ENCODE peak calls at places on chromosomes 5 and 9, in six cellular contexts. P, Q, A, D, W and J are unnamed samples.

GRCh38 chr5:52269853-52270252 is 517.9 kb upstream of the ITGA1 start:
- DNase-seq in P (no peak), Q (no peak), A (no peak), D (no peak), W (no peak), J (no peak)

GRCh38 chr5:164184158-164184557 is 678.7 kb downstream of the MAT2B start:
- DNase-seq in P (no peak), Q (no peak), A (no peak), D (no peak), W (no peak), J (no peak)

GRCh38 chr5:55568629-55569512 is 34.1 kb upstream of the PLPP1 start:
- DNase-seq in P (peak), Q (no peak), A (no peak), D (no peak), W (no peak), J (peak)

GRCh38 chr9:99516657-99517049 is 294.6 kb downstream of the SEC61B start:
- DNase-seq in P (no peak), Q (no peak), A (no peak), D (no peak), W (no peak), J (no peak)

GRCh38 chr5:6552612-6553011 is 80.2 kb downstream of the NSUN2 start:
- DNase-seq in P (no peak), Q (no peak), A (no peak), D (no peak), W (no peak), J (no peak)

GRCh38 chr9:134929560-134930158 is 11.9 kb upstream of the FCN1 start:
- DNase-seq in P (no peak), Q (no peak), A (no peak), D (no peak), W (no peak), J (no peak)

GRCh38 chr9:37187713-37188439 is 67.5 kb downstream of the ZCCHC7 start:
- DNase-seq in P (no peak), Q (no peak), A (no peak), D (no peak), W (no peak), J (peak)

GRCh38 chr5:34660444-34660843 is 4.3 kb downstream of the RAI14 start:
- DNase-seq in P (peak), Q (peak), A (peak), D (no peak), W (no peak), J (peak)

GRCh38 chr5:132495063-132495671 is 4.6 kb upstream of the IRF1 start:
- DNase-seq in P (no peak), Q (no peak), A (no peak), D (no peak), W (no peak), J (no peak)

GRCh38 chr5:91312698-91313097 is 70.4 kb downstream of the ARRDC3 start:
- DNase-seq in P (no peak), Q (no peak), A (no peak), D (no peak), W (no peak), J (peak)

GRCh38 chr9:31243386-31243785 is 1141.1 kb upstream of the ACO1 start:
- DNase-seq in P (no peak), Q (no peak), A (no peak), D (no peak), W (no peak), J (no peak)

GRCh38 chr5:144377207-144377606 is 206.5 kb downstream of the KCTD16 start:
- DNase-seq in P (no peak), Q (no peak), A (no peak), D (no peak), W (no peak), J (no peak)
- TF ChIP-seq CTCF in P (no peak), Q (no peak), A (no peak), D (no peak), W (no peak), J (no peak)

DNA sequence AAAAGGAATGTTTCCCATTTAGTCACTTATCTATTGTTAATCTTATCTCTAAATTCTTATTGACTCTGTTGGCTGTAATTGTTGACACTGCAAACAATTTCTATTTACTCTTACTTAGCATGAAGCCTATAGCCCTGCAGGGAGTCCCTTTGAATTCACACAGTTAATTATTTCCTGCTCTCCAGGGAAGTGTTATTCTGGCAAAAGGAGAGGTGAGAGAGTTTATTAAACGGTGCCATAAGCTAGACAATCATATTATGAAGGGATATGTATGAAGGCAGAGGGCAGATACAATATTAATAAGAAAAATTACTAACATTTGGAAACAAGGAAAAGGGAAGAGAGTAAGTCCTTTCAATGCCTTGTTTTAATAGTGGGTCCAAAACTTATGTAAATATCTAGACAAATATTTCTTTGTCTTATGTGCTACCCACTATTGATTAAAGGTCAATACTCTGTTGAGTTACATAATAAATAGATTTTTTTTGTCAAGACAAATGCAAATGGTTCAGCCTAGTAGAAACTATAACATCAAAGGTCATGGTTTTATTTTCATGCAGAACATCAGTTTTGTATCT is 107.1 kb downstream of the CDH18 start:
- DNase-seq in P (no peak), Q (no peak), A (no peak), D (no peak), W (no peak), J (no peak)
- H3K4me3 ChIP-seq in P (no peak), Q (no peak), A (no peak), D (no peak), W (no peak), J (no peak)

GRCh38 chr9:122016789-122017188 is 76.3 kb downstream of the TTLL11 start:
- DNase-seq in P (peak), Q (no peak), A (no peak), D (no peak), W (no peak), J (peak)
- TF ChIP-seq CTCF in P (peak), Q (peak), A (peak), D (no peak), W (peak), J (peak)

GRCh38 chr5:17896605-17897004 is 262.3 kb downstream of the TAF11L14 start:
- DNase-seq in P (peak), Q (no peak), A (no peak), D (no peak), W (no peak), J (peak)
- H3K4me3 ChIP-seq in P (no peak), Q (no peak), A (no peak), D (no peak), W (no peak), J (no peak)